ENCODE peak calls at places on chromosomes 13 and 19, in seven cellular contexts. D, X, R, T, E, H and N are unnamed samples. For H4K20me1 and H3K9me3, the result is how much of the 10 kb centered on the place peaks cover.

GRCh38 chr13:34294483-34295129 is 476.7 kb downstream of the RFC3 start:
- DNase-seq in D (no peak), X (no peak), R (peak), T (no peak), E (peak), H (no peak), N (no peak)

GRCh38 chr19:47499863-47500830 is 14.7 kb downstream of the NAPA start:
- DNase-seq in D (no peak), X (no peak), R (no peak), T (peak), E (no peak), H (no peak), N (no peak)

GRCh38 chr19:44111910-44112463 is 1.2 kb upstream of the ZNF225 start:
- DNase-seq in D (peak), X (no peak), R (peak), T (peak), E (peak), H (no peak), N (no peak)

GRCh38 chr19:48613852-48614435 is 932 bp downstream of the FAM83E start:
- DNase-seq in D (no peak), X (no peak), R (no peak), T (no peak), E (peak), H (no peak), N (no peak)

GRCh38 chr19:39409207-39409885 is 2.7 kb downstream of the ZFP36 start:
- DNase-seq in D (peak), X (peak), R (no peak), T (peak), E (peak), H (peak), N (peak)

GRCh38 chr13:57996717-57997116 is 365.2 kb downstream of the PCDH17 start:
- DNase-seq in D (no peak), X (no peak), R (no peak), T (no peak), E (no peak), H (no peak), N (no peak)

GRCh38 chr13:43484432-43485225 is 302.1 kb downstream of the ENOX1 start:
- DNase-seq in D (no peak), X (no peak), R (no peak), T (no peak), E (no peak), H (no peak), N (no peak)

GRCh38 chr19:55099557-55100506 is 17.6 kb downstream of the PPP1R12C start:
- DNase-seq in D (no peak), X (no peak), R (peak), T (peak), E (no peak), H (no peak), N (no peak)

GRCh38 chr19:39917561-39918182 is 16.8 kb downstream of the FCGBP start:
- DNase-seq in D (no peak), X (no peak), R (no peak), T (no peak), E (no peak), H (no peak), N (peak)

GRCh38 chr19:35718345-35719041 is 690 bp downstream of the KMT2B start:
- DNase-seq in D (no peak), X (peak), R (no peak), T (no peak), E (peak), H (peak), N (peak)

GRCh38 chr13:86585826-86586225 is 786.6 kb upstream of the SLITRK6 start:
- DNase-seq in D (peak), X (no peak), R (no peak), T (no peak), E (peak), H (no peak), N (no peak)

GRCh38 chr19:45862564-45863334 is at the start of gene SYMPK:
- DNase-seq in D (peak), X (peak), R (peak), T (peak), E (peak), H (peak), N (peak)

GRCh38 chr19:52139291-52140076 is at the start of gene ZNF616:
- DNase-seq in D (peak), X (peak), R (peak), T (peak), E (peak), H (peak), N (peak)

GRCh38 chr19:57310792-57311191 is 9.5 kb upstream of the ZNF543 start:
- DNase-seq in D (no peak), X (no peak), R (no peak), T (no peak), E (no peak), H (no peak), N (no peak)

GRCh38 chr19:46840157-46840942 is 10.3 kb downstream of the AP2S1 start:
- DNase-seq in D (peak), X (peak), R (peak), T (peak), E (peak), H (peak), N (peak)

GRCh38 chr19:5122121-5122400 is 153.1 kb downstream of the KDM4B start:
- DNase-seq in D (no peak), X (no peak), R (no peak), T (no peak), E (no peak), H (no peak), N (no peak)

GRCh38 chr19:38721977-38722773 is 22.1 kb downstream of the CAPN12 start:
- DNase-seq in D (no peak), X (no peak), R (peak), T (no peak), E (no peak), H (no peak), N (no peak)

GRCh38 chr19:48793271-48793670 is 17.6 kb downstream of the BCAT2 start:
- DNase-seq in D (no peak), X (no peak), R (no peak), T (no peak), E (no peak), H (no peak), N (no peak)

GRCh38 chr13:49308104-49308875 is 60.6 kb downstream of the CDADC1 start:
- DNase-seq in D (peak), X (no peak), R (no peak), T (no peak), E (peak), H (no peak), N (no peak)

GRCh38 chr19:16461630-16462051 is 10.1 kb downstream of the EPS15L1 start:
- DNase-seq in D (no peak), X (no peak), R (no peak), T (no peak), E (no peak), H (no peak), N (no peak)

GRCh38 chr19:16465239-16465638 is 6.5 kb downstream of the EPS15L1 start:
- DNase-seq in D (no peak), X (no peak), R (no peak), T (no peak), E (no peak), H (no peak), N (no peak)

GRCh38 chr19:16462757-16463250 is 9.0 kb downstream of the EPS15L1 start:
- DNase-seq in D (peak), X (no peak), R (no peak), T (no peak), E (peak), H (no peak), N (no peak)

GRCh38 chr19:16463991-16464575 is 7.7 kb downstream of the EPS15L1 start:
- DNase-seq in D (peak), X (no peak), R (no peak), T (no peak), E (no peak), H (no peak), N (no peak)

DNA sequence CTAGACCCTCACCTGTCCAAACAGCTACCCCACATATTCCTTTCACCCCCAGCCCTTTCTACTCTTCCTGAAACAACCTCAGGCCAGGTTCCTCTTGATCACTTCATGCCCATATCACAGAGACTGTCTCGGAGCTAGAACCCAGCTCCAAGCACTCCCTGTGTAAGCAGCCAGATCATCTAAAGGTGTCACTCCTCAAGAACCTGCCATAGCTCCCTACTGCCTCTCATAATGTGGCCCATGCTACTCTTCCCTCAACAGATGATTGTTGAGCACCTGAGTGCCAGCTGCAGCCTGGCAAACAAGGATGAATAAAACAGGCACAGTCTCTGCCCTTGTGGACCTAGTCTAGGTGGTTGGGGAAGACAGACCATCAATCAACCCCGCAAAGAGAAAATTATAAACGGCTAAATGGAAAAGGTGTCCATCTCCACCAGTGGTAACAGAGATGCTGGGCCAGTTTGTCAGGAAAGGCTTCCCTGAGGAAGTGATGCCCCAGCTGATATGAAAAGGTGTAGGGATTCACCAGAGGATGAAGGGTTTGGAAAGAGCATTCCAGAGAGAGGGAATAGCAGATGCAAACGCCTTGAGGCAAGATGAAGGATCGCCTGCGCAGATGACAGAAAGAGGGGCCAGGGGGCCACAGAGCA is 8.3 kb downstream of the EPS15L1 start:
- DNase-seq in D (no peak), X (no peak), R (no peak), T (no peak), E (no peak), H (no peak), N (no peak)
- H4K20me1 ChIP-seq in D (half or more), X (under half), R (half or more), T (under half), E (under half), H (under half), N (under half)

GRCh38 chr19:53212703-53213320 is 19.7 kb upstream of the ZNF665 start:
- DNase-seq in D (no peak), X (no peak), R (no peak), T (no peak), E (no peak), H (no peak), N (no peak)
- H3K9me3 ChIP-seq in D (half or more), X (under half), R (under half), T (half or more), E (under half), H (half or more), N (half or more)

GRCh38 chr19:41994994-41995958 is 1.2 kb upstream of the ATP1A3 start:
- DNase-seq in D (no peak), X (no peak), R (no peak), T (no peak), E (no peak), H (no peak), N (peak)

GRCh38 chr19:41995959-41996797 is 2.1 kb upstream of the ATP1A3 start:
- DNase-seq in D (no peak), X (no peak), R (peak), T (peak), E (peak), H (peak), N (peak)

GRCh38 chr19:41994521-41994971 is 516 bp upstream of the ATP1A3 start:
- DNase-seq in D (no peak), X (no peak), R (no peak), T (no peak), E (no peak), H (peak), N (peak)

GRCh38 chr19:41991025-41991424 is 3.0 kb downstream of the ATP1A3 start:
- DNase-seq in D (no peak), X (no peak), R (peak), T (no peak), E (no peak), H (no peak), N (no peak)

GRCh38 chr19:41993612-41994483 is at the start of gene ATP1A3:
- DNase-seq in D (peak), X (peak), R (peak), T (peak), E (peak), H (peak), N (peak)
- H4K20me1 ChIP-seq in D (under half), X (under half), R (under half), T (under half), E (under half), H (under half), N (under half)

DNA sequence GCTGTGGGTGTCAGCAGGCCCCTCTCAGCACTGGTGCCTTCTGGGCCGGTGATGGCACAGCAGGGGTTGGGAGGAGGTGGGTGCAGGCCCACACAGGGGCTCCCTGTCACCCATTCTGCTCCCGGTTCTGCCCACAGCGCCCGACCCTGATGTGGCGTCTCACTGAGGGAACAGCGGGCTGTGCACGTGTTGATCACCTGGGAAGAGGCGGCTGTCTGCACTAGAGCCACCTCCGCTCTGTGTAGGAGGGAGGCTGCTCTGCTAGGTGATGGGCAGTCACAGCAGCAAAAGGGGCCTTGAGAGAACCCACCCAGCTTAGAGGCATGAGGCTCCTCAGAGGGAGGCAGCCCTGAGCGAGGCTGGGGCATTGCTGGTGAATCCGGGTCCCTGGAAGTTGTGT is 39.2 kb upstream of the TUBGCP3 start:
- DNase-seq in D (no peak), X (no peak), R (no peak), T (no peak), E (no peak), H (no peak), N (no peak)
- H3K9me3 ChIP-seq in D (under half), X (under half), R (under half), T (under half), E (under half), H (under half), N (under half)

DNA sequence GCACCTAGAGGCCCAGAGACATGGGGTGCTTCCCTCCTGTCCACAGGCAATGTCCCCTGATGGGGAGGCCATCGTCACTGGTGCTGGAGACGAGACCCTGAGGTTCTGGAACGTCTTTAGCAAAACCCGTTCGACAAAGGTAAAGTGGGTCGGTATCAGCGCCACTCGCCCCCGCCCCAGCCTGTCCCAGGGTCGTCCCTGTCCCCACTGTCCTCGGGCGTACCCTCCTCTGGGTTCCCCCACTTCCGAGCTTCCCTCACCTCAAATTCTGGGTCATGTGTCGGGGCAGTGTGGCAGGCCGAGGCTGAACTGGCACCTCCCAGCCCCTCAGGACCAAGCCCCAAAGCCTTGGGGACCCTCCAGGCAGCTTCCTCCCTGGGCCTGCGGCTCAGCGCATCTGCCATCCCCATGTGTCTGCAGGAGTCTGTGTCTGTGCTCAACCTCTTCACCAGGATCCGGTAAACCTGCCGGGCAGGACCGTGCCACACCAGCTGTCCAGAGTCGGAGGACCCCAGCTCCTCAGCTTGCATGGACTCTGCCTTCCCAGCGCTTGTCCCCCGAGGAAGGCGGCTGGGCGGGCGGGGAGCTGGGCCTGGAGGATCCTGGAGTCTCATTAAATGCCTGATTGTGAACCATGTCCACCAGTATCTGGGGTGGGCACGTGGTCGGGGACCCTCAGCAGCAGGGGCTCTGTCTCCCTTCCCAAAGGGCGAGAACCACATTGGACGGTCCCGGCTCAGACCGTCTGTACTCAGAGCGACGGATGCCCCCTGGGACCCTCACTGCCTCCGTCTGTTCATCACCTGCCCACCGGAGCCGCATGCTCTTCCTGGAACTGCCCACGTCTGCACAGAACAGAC is 4.4 kb upstream of the TEKTIP1 start:
- DNase-seq in D (no peak), X (no peak), R (no peak), T (no peak), E (no peak), H (no peak), N (no peak)
- H4K20me1 ChIP-seq in D (under half), X (under half), R (under half), T (under half), E (under half), H (under half), N (under half)

GRCh38 chr19:9500796-9501195 is 2.4 kb upstream of the ZNF560 start:
- DNase-seq in D (no peak), X (no peak), R (no peak), T (no peak), E (no peak), H (no peak), N (no peak)
- H3K9me3 ChIP-seq in D (under half), X (under half), R (under half), T (under half), E (under half), H (under half), N (under half)

DNA sequence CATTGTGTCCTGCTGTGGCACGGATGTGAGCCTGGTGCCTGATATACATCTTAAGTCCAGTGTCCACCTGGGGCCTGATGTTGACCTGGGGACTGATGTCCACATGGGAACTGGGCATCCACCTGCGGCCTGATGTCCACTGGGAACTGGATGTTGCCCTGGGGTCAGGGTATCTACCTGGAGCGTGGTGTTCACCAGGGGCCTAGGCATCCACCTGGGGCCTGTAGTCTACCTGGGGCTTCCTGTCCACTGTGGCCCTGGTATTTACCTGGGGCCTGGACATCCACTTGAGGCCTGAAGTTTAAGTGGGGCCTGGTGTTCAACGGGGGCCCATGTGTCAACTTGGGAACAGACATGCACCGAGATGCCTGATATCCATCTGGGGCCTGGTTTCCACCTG is 11.9 kb downstream of the SACS start:
- DNase-seq in D (no peak), X (no peak), R (no peak), T (no peak), E (no peak), H (no peak), N (no peak)
- H4K20me1 ChIP-seq in D (under half), X (under half), R (under half), T (under half), E (under half), H (under half), N (under half)

DNA sequence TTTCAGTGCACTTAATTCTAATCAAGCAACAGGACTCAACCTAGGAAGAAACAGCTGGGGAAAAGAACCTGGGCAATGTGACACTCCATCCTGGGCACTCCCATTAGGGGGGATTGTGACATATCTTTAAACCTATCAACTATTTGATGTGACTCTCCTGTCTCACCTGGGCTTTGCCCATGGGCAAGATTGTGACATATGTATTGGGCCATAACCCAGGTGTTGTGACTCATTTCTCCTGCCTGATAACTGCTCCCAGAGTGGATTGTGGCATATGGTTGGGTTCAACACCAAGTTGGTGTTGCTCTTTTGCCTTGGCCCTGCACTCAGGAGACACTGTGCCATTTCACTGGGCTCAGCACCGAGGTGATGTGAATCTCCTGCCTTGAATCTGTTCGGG is 82.6 kb downstream of the ZNF723 start:
- DNase-seq in D (no peak), X (no peak), R (no peak), T (no peak), E (no peak), H (no peak), N (no peak)
- H3K9me3 ChIP-seq in D (under half), X (under half), R (under half), T (half or more), E (under half), H (under half), N (under half)

GRCh38 chr13:110257408-110257807 is 49.5 kb downstream of the COL4A1 start:
- DNase-seq in D (no peak), X (no peak), R (no peak), T (no peak), E (no peak), H (no peak), N (no peak)
- H4K20me1 ChIP-seq in D (under half), X (under half), R (under half), T (under half), E (under half), H (under half), N (under half)